ENCODE peak calls at places on chromosome 11, in five cellular contexts. B, J, G, M and R are unnamed samples.

GRCh38 chr11:92531051-92531747 is 306.6 kb downstream of the FAT3 start:
- DNase-seq in B (no peak), J (no peak), G (no peak), M (no peak), R (no peak)

GRCh38 chr11:103295704-103296103 is 186.5 kb downstream of the DYNC2H1 start:
- DNase-seq in B (no peak), J (no peak), G (no peak), M (no peak), R (no peak)

GRCh38 chr11:911031-911889 is 650 bp upstream of the CHID1 start:
- DNase-seq in B (peak; percentile 42), J (peak; percentile 73), G (peak; percentile 44), M (peak; percentile 72), R (no peak)

GRCh38 chr11:20114588-20114987 is 45.7 kb downstream of the DBX1 start:
- DNase-seq in B (no peak), J (no peak), G (no peak), M (no peak), R (no peak)

GRCh38 chr11:130215531-130216220 is 56.1 kb downstream of the ST14 start:
- DNase-seq in B (peak; percentile 6), J (no peak), G (no peak), M (no peak), R (peak; percentile 22)

GRCh38 chr11:122199661-122200060 is 83.6 kb upstream of the BLID start:
- DNase-seq in B (no peak), J (peak; percentile 60), G (no peak), M (no peak), R (no peak)

GRCh38 chr11:56764976-56765375 is 16.5 kb upstream of the OR9G4 start:
- DNase-seq in B (no peak), J (no peak), G (no peak), M (no peak), R (no peak)

GRCh38 chr11:74466916-74467885 is at the start of gene KCNE3:
- DNase-seq in B (no peak), J (peak; percentile 48), G (no peak), M (no peak), R (no peak)

GRCh38 chr11:44775366-44776356 is 48.9 kb downstream of the TSPAN18 start:
- DNase-seq in B (peak; percentile 49), J (no peak), G (no peak), M (peak; percentile 71), R (no peak)

GRCh38 chr11:43396617-43397016 is 37.9 kb downstream of the TTC17 start:
- DNase-seq in B (no peak), J (no peak), G (no peak), M (no peak), R (no peak)

GRCh38 chr11:81995907-81996306 is 737.8 kb downstream of the FAM181B start:
- DNase-seq in B (no peak), J (no peak), G (no peak), M (no peak), R (no peak)

GRCh38 chr11:46452918-46453517 is 61.4 kb upstream of the CHRM4 start:
- DNase-seq in B (no peak), J (no peak), G (no peak), M (no peak), R (no peak)

GRCh38 chr11:44726278-44727113 is at the start of gene TSPAN18:
- DNase-seq in B (peak; percentile 23), J (no peak), G (no peak), M (peak; percentile 88), R (no peak)

GRCh38 chr11:20963596-20963995 is 294.2 kb downstream of the NELL1 start:
- DNase-seq in B (no peak), J (peak; percentile 81), G (no peak), M (no peak), R (no peak)

GRCh38 chr11:61769169-61769920 is 16.9 kb downstream of the MYRF start:
- DNase-seq in B (no peak), J (peak; percentile 32), G (peak; percentile 41), M (no peak), R (no peak)

GRCh38 chr11:118529584-118530175 is 1.3 kb upstream of the TMEM25 start:
- DNase-seq in B (no peak), J (no peak), G (no peak), M (no peak), R (no peak)

GRCh38 chr11:59556883-59557205 is 45.5 kb downstream of the OR4D9 start:
- DNase-seq in B (no peak), J (no peak), G (no peak), M (no peak), R (no peak)

GRCh38 chr11:67437082-67437821 is at the start of gene PTPRCAP:
- DNase-seq in B (peak; percentile 85), J (no peak), G (no peak), M (peak; percentile 81), R (no peak)

GRCh38 chr11:118186346-118187107 is 10.1 kb upstream of the SCN2B start:
- DNase-seq in B (no peak), J (no peak), G (no peak), M (no peak), R (no peak)

GRCh38 chr11:76824980-76825725 is 35.6 kb upstream of the ACER3 start:
- DNase-seq in B (no peak), J (no peak), G (no peak), M (no peak), R (peak; percentile 39)

GRCh38 chr11:33867566-33867965 is 24.3 kb downstream of the LMO2 start:
- DNase-seq in B (no peak), J (no peak), G (no peak), M (no peak), R (no peak)

GRCh38 chr11:57762235-57762866 is 749 bp downstream of the CTNND1 start:
- DNase-seq in B (no peak), J (peak; percentile 29), G (no peak), M (no peak), R (no peak)

GRCh38 chr11:90912631-90913030 is 689.8 kb upstream of the CHORDC1 start:
- DNase-seq in B (no peak), J (no peak), G (no peak), M (no peak), R (no peak)

GRCh38 chr11:63521896-63522295 is 14.7 kb upstream of the PLAAT4 start:
- DNase-seq in B (no peak), J (no peak), G (no peak), M (no peak), R (no peak)

GRCh38 chr11:115707180-115707905 is 203.1 kb upstream of the CADM1 start:
- DNase-seq in B (no peak), J (peak; percentile 74), G (no peak), M (no peak), R (no peak)

GRCh38 chr11:126007263-126007662 is 55.4 kb downstream of the CDON start:
- DNase-seq in B (no peak), J (peak; percentile 43), G (no peak), M (no peak), R (no peak)

GRCh38 chr11:848380-848931 is 5.8 kb downstream of the TSPAN4 start:
- DNase-seq in B (peak; percentile 67), J (no peak), G (peak; percentile 41), M (peak; percentile 88), R (no peak)

GRCh38 chr11:8229299-8230177 is 34.1 kb downstream of the LMO1 start:
- DNase-seq in B (no peak), J (no peak), G (no peak), M (no peak), R (no peak)

GRCh38 chr11:122804796-122805195 is 33.5 kb upstream of the CRTAM start:
- DNase-seq in B (no peak), J (no peak), G (no peak), M (no peak), R (no peak)

GRCh38 chr11:119175493-119176077 is 7.1 kb downstream of the NLRX1 start:
- DNase-seq in B (no peak), J (peak; percentile 33), G (no peak), M (no peak), R (no peak)

GRCh38 chr11:130775306-130776043 is 140.8 kb downstream of the SNX19 start:
- DNase-seq in B (no peak), J (peak; percentile 69), G (no peak), M (no peak), R (no peak)

GRCh38 chr11:109320595-109320994 is 101.4 kb upstream of the C11orf87 start:
- DNase-seq in B (no peak), J (peak; percentile 67), G (no peak), M (no peak), R (no peak)
- TF ChIP-seq CTCF in B (no peak), J (no peak), G (no peak), M (no peak), R (no peak)

GRCh38 chr11:66312549-66313320 is 4.1 kb downstream of the CD248 start:
- DNase-seq in B (peak; percentile 99), J (peak; percentile 100), G (peak; percentile 96), M (peak; percentile 99), R (peak; percentile 99)

GRCh38 chr11:66311965-66312548 is 4.8 kb downstream of the CD248 start:
- DNase-seq in B (peak; percentile 97), J (peak; percentile 97), G (peak; percentile 68), M (peak; percentile 90), R (peak; percentile 90)

GRCh38 chr11:66314561-66315497 is 2.0 kb downstream of the CD248 start:
- DNase-seq in B (no peak), J (no peak), G (no peak), M (no peak), R (no peak)

GRCh38 chr11:66314186-66314501 is 2.7 kb downstream of the CD248 start:
- DNase-seq in B (no peak), J (no peak), G (no peak), M (no peak), R (no peak)

DNA sequence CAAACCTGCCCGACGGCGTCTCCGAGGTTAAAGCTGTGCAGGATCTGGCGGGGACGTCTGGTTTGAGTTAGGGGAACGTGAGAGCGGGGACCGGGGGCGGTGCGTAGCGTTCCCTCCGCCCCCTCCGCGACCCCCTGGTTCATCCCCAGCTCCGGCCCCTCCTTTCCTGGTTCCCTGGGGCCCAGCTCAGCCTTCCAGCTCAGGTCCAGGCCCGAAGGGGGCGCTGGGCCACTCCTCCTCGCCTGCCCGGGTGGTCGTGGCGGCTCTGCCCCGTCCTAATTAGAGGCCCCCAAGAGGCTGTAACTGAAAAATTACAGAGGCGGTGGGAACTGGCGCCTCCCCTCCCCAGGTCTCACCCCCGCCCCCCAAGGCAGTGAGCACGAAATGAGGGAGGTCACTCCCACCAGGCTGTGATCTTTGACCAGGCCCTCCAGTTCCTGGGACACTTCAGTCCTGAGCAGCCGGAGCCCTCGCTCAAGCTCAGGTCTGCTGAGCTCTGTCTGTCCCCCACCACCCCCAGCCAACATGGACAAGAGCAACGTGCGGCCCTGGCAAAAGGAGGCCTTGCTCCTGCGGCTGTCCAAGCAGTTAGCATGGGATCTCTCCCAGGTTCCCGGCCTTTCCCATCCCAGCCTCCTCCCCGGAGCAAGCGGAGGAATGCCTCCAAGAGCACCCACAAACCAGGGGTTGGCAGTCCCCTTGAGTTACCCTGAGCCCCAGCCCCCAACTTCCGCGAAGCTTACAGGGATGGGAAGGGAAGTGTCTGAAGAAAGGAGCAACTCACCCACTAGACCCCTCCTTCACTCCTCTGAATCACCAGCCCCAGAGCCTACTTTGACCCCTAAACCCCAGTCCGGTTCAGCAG is 3.3 kb downstream of the CD248 start:
- DNase-seq in B (peak; percentile 27), J (no peak), G (no peak), M (no peak), R (peak; percentile 86)
- TF ChIP-seq CTCF in B (no peak), J (peak; percentile 42), G (peak; percentile 25), M (no peak), R (peak; percentile 52)

GRCh38 chr11:11701070-11701469 is 79.3 kb upstream of the GALNT18 start:
- DNase-seq in B (no peak), J (no peak), G (no peak), M (no peak), R (no peak)
- TF ChIP-seq CTCF in B (no peak), J (no peak), G (no peak), M (no peak), R (no peak)

GRCh38 chr11:6258141-6258540 is 1.5 kb upstream of the CCKBR start:
- DNase-seq in B (no peak), J (no peak), G (no peak), M (no peak), R (no peak)
- TF ChIP-seq CTCF in B (no peak), J (no peak), G (no peak), M (no peak), R (no peak)